ENCODE peak calls at places on chromosomes 7 and 10, in five cellular contexts. M is neuronal stem cell, C is H9, H is H1, Q is mesenchymal stem cell. J is an unnamed sample.

GRCh38 chr10:79147796-79148451 is 79.2 kb downstream of the ZMIZ1 start:
- DNase-seq in C (no peak), M (no peak), Q (no peak), H (no peak), J (no peak)

GRCh38 chr7:116173051-116174028 is 37.0 kb upstream of the TES start:
- DNase-seq in Q (peak; percentile 69), H (no peak), M (peak; percentile 18), C (no peak), J (peak; percentile 87)

GRCh38 chr7:134365341-134366054 is 48.8 kb upstream of the SLC35B4 start:
- DNase-seq in M (no peak), H (no peak), Q (no peak), C (no peak), J (peak; percentile 72)

GRCh38 chr7:91812388-91812787 is 68.1 kb downstream of the MTERF1 start:
- DNase-seq in H (no peak), M (no peak), C (no peak), Q (peak; percentile 7), J (no peak)

GRCh38 chr7:142516038-142516501 is 233.2 kb upstream of the PRSS1 start:
- DNase-seq in Q (peak; percentile 74), H (no peak), M (peak; percentile 54), C (peak; percentile 60), J (peak; percentile 71)

GRCh38 chr7:464712-465461 is 54.8 kb downstream of the PDGFA start:
- DNase-seq in C (no peak), Q (peak; percentile 86), H (no peak), M (no peak), J (peak; percentile 65)

GRCh38 chr10:98956576-98957260 is 278.9 kb downstream of the HPSE2 start:
- DNase-seq in C (no peak), H (no peak), M (no peak), Q (peak; percentile 86), J (peak; percentile 12)

GRCh38 chr10:82981137-82981723 is 1106.2 kb downstream of the NRG3 start:
- DNase-seq in C (no peak), M (no peak), H (no peak), Q (peak; percentile 32), J (no peak)

GRCh38 chr10:34163075-34163905 is 651.8 kb downstream of the PARD3 start:
- DNase-seq in H (no peak), Q (peak; percentile 59), M (no peak), C (no peak), J (no peak)

GRCh38 chr7:83610649-83611304 is 38.2 kb downstream of the SEMA3E start:
- DNase-seq in M (no peak), C (peak; percentile 42), H (peak; percentile 34), Q (no peak), J (no peak)

GRCh38 chr7:69211739-69212138 is 386.5 kb upstream of the AUTS2 start:
- DNase-seq in C (peak; percentile 79), Q (no peak), M (no peak), H (peak; percentile 31), J (no peak)

GRCh38 chr10:21972584-21972983 is 30.9 kb downstream of the DNAJC1 start:
- DNase-seq in M (no peak), H (no peak), C (no peak), Q (no peak), J (no peak)

GRCh38 chr7:104642551-104642950 is 314.1 kb downstream of the LHFPL3 start:
- DNase-seq in M (no peak), C (no peak), H (no peak), Q (no peak), J (no peak)

GRCh38 chr7:101936612-101937231 is 119.3 kb downstream of the CUX1 start:
- DNase-seq in C (peak; percentile 93), Q (peak; percentile 82), M (no peak), H (peak; percentile 65), J (no peak)

GRCh38 chr10:21634599-21635365 is 100.8 kb downstream of the MLLT10 start:
- DNase-seq in Q (no peak), H (no peak), C (no peak), M (no peak), J (no peak)

GRCh38 chr10:72322280-72323058 is 32.2 kb downstream of the DNAJB12 start:
- DNase-seq in Q (peak; percentile 68), M (no peak), C (no peak), H (no peak), J (peak; percentile 34)

GRCh38 chr10:72320676-72321247 is 34.0 kb downstream of the DNAJB12 start:
- DNase-seq in H (peak; percentile 58), Q (peak; percentile 100), M (no peak), C (peak; percentile 87), J (peak; percentile 94)

GRCh38 chr10:72322030-72322279 is 32.8 kb downstream of the DNAJB12 start:
- DNase-seq in Q (no peak), C (no peak), H (no peak), M (no peak), J (peak; percentile 58)

GRCh38 chr10:72319416-72320254 is 35.1 kb downstream of the DNAJB12 start:
- DNase-seq in H (no peak), Q (peak; percentile 95), C (peak; percentile 80), M (no peak), J (peak; percentile 98)

GRCh38 chr10:72321248-72322029 is 33.3 kb downstream of the DNAJB12 start:
- DNase-seq in C (no peak), M (no peak), H (no peak), Q (no peak), J (no peak)
- H2BK120ac ChIP-seq in C (no peak overlapping the region), M (no peak overlapping the region), H (peak overlapping the region; percentile 7), Q (peak overlapping the region; percentile 100), J (peak overlapping the region; percentile 81)

DNA sequence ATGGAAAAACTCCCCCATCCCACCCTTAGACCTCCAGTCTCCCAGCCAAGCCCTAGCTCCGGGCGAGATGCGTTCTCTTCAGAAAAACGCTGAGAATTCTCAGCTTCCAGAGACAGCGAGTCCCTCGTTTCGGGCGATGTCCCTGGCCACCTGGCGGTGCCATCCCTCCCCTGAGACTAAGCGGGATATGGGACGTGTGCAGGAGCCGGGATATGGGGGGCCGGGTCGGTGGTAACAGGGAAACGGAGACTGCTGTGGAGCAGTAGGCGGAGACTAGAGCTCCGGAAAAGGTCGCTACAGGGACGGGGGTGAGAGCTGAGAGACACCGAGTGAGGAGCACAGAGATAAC is 435 bp upstream of the STRIP2 start:
- DNase-seq in H (no peak), M (no peak), C (no peak), Q (no peak), J (peak; percentile 37)
- H3K27ac ChIP-seq in H (peak overlapping the region; percentile 12), M (peak overlapping the region; percentile 88), C (no peak overlapping the region), Q (no peak overlapping the region), J (no peak overlapping the region)

GRCh38 chr10:130511801-130512200 is 375.6 kb downstream of the GLRX3 start:
- DNase-seq in M (no peak), C (no peak), Q (no peak), H (no peak), J (no peak)

GRCh38 chr10:130516141-130516540 is 379.9 kb downstream of the GLRX3 start:
- DNase-seq in C (no peak), H (no peak), M (no peak), Q (no peak), J (no peak)

GRCh38 chr10:130513686-130514476 is 377.7 kb downstream of the GLRX3 start:
- DNase-seq in Q (no peak), M (no peak), C (no peak), H (no peak), J (no peak)

GRCh38 chr10:130512936-130513335 is 376.7 kb downstream of the GLRX3 start:
- DNase-seq in Q (no peak), H (no peak), C (no peak), M (no peak), J (no peak)

GRCh38 chr10:130515670-130516069 is 379.5 kb downstream of the GLRX3 start:
- DNase-seq in H (no peak), C (no peak), M (no peak), Q (no peak), J (no peak)
- H2BK12ac ChIP-seq in H (no peak overlapping the region), C (no peak overlapping the region), M (no peak overlapping the region), Q (no peak overlapping the region), J (no peak overlapping the region)

DNA sequence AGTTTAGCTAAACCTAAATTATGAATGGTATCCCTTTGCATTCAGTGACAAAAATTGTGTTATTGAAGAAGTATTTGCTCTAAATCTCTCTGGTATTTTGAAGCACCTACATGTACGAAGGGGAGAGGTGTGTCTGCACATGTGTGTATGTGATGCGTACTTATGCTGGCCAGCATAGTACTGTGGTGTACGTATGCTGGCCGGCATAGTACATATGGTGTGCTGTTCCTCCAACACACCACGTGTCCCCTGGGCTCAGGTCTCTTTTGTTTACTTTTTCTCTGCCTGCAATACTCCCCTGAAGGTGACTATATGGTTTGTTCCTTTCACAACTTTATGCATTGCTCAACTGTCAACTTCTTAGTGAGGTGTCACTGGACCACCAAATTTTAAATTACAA is 360.3 kb downstream of the CRPPA start:
- DNase-seq in Q (no peak), H (no peak), C (no peak), M (no peak), J (no peak)
- H2BK120ac ChIP-seq in Q (no peak overlapping the region), H (no peak overlapping the region), C (no peak overlapping the region), M (no peak overlapping the region), J (no peak overlapping the region)

DNA sequence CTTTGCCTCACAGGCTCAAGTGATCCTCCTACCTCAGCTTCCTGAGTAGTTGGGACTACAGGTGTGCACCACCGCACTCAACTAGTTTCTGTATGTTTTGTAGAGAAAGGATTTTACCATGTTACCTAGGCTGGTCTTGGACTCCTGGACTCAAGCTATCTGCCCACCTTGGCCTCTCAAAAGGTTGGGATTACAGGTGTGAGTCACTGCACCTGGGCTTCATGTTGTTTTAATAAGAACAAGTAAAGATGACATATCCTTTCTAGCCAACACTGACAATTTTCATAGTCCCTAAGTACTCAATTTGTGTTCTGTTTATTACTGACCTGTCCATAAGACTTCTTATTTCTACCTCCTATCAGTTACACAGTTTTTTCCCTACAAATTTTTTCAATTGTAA is 16.8 kb downstream of the SEMA3C start:
- DNase-seq in Q (no peak), H (no peak), M (no peak), C (no peak), J (no peak)
- H3K27ac ChIP-seq in Q (peak overlapping the region; percentile 48), H (no peak overlapping the region), M (no peak overlapping the region), C (no peak overlapping the region), J (no peak overlapping the region)

GRCh38 chr10:132884691-132885271 is 57.6 kb downstream of the CFAP46 start:
- DNase-seq in H (no peak), M (no peak), C (no peak), Q (no peak), J (no peak)
- H2BK12ac ChIP-seq in H (peak overlapping the region; percentile 80), M (no peak overlapping the region), C (no peak overlapping the region), Q (no peak overlapping the region), J (no peak overlapping the region)